ENCODE peak calls at places on chromosomes 2 and 18, in seven cellular contexts. A is HEK293T; C is stimulated activated CD4-positive, alpha-beta T cell treated with anti-CD3 and anti-CD28 coated beads, TNF-alpha, amount 100 ng/mL, for 48 hours; X is T-helper 9 cell; B is breast epithelium; N is activated CD8-positive, alpha-beta T cell treated with anti-CD3 and anti-CD28 coated beads for 36 hours; D is activated naive CD4-positive, alpha-beta T cell. L is an unnamed sample.

GRCh38 chr2:97730245-97730644 is 16.9 kb downstream of the ZAP70 start:
- DNase-seq in A (no peak), C (no peak), X (no peak), B (no peak), N (no peak), D (no peak), L (no peak)

GRCh38 chr2:22991844-22992243 is 393.1 kb upstream of the KLHL29 start:
- DNase-seq in A (no peak), C (no peak), X (no peak), B (no peak), N (no peak), D (no peak), L (no peak)

GRCh38 chr2:128775064-128775347 is 456.3 kb upstream of the HS6ST1 start:
- DNase-seq in A (no peak), C (no peak), X (no peak), B (peak), N (no peak), D (no peak), L (no peak)

GRCh38 chr18:63318882-63319382 is 637 bp downstream of the BCL2 start:
- DNase-seq in A (no peak), C (no peak), X (no peak), B (no peak), N (no peak), D (no peak), L (no peak)

GRCh38 chr2:105919191-105919811 is 174.6 kb downstream of the NCK2 start:
- DNase-seq in A (no peak), C (no peak), X (no peak), B (no peak), N (no peak), D (no peak), L (no peak)

GRCh38 chr18:43398601-43399000 is 121.3 kb upstream of the SYT4 start:
- DNase-seq in A (no peak), C (no peak), X (no peak), B (no peak), N (no peak), D (no peak), L (no peak)

GRCh38 chr2:9251154-9252001 is 44.8 kb downstream of the ASAP2 start:
- DNase-seq in A (no peak), C (no peak), X (no peak), B (peak), N (no peak), D (no peak), L (no peak)

GRCh38 chr2:24819442-24820174 is 26.4 kb downstream of the CENPO start:
- DNase-seq in A (no peak), C (no peak), X (no peak), B (no peak), N (no peak), D (no peak), L (no peak)

GRCh38 chr18:46301081-46301480 is 196.9 kb downstream of the HAUS1 start:
- DNase-seq in A (no peak), C (no peak), X (no peak), B (no peak), N (no peak), D (no peak), L (no peak)

L was measured in GM18507.